ENCODE peak calls at places on chromosomes 7 and 10, in five cellular contexts. F, G, K, I and S are unnamed samples.
A peak's percentile ranks its signal among the peaks of the same experiment; 100 is the strongest.

GRCh38 chr7:151867912-151868804 is 8.8 kb downstream of the PRKAG2 start:
- DNase-seq in F (no peak), G (peak; percentile 83), K (peak; percentile 74), I (no peak), S (no peak)

GRCh38 chr7:73572767-73573186 is 5.6 kb downstream of the TBL2 start:
- DNase-seq in F (no peak), G (no peak), K (no peak), I (no peak), S (no peak)

GRCh38 chr10:3825244-3825643 is 40.2 kb upstream of the KLF6 start:
- DNase-seq in F (peak; percentile 89), G (no peak), K (no peak), I (no peak), S (no peak)

GRCh38 chr10:79400567-79401004 is 44.8 kb downstream of the ZCCHC24 start:
- DNase-seq in F (peak; percentile 35), G (peak; percentile 58), K (peak; percentile 64), I (peak; percentile 76), S (no peak)

GRCh38 chr10:132485391-132485790 is 52.2 kb upstream of the INPP5A start:
- DNase-seq in F (no peak), G (no peak), K (no peak), I (no peak), S (no peak)

GRCh38 chr10:100996678-100997363 is 2.8 kb upstream of the LZTS2 start:
- DNase-seq in F (peak; percentile 40), G (peak; percentile 49), K (peak; percentile 48), I (peak; percentile 74), S (no peak)

GRCh38 chr7:3738964-3739363 is 437.9 kb downstream of the SDK1 start:
- DNase-seq in F (no peak), G (no peak), K (no peak), I (no peak), S (no peak)

GRCh38 chr10:76543655-76544054 is 1094.0 kb downstream of the KCNMA1 start:
- DNase-seq in F (no peak), G (no peak), K (no peak), I (no peak), S (no peak)

GRCh38 chr10:35487336-35488034 is 117.7 kb upstream of the GJD4 start:
- DNase-seq in F (no peak), G (no peak), K (no peak), I (no peak), S (no peak)

GRCh38 chr10:34281661-34282060 is 533.4 kb downstream of the PARD3 start:
- DNase-seq in F (no peak), G (no peak), K (no peak), I (no peak), S (no peak)

GRCh38 chr7:77566421-77566820 is 29.3 kb downstream of the PTPN12 start:
- DNase-seq in F (no peak), G (no peak), K (no peak), I (no peak), S (no peak)

GRCh38 chr7:130493275-130493868 is 1.5 kb downstream of the MEST start:
- DNase-seq in F (no peak), G (no peak), K (no peak), I (no peak), S (no peak)

GRCh38 chr10:62893036-62893435 is 76.9 kb upstream of the EGR2 start:
- DNase-seq in F (no peak), G (no peak), K (no peak), I (no peak), S (no peak)

GRCh38 chr10:96626795-96627194 is 40.0 kb upstream of the TM9SF3 start:
- DNase-seq in F (peak; percentile 21), G (no peak), K (no peak), I (no peak), S (no peak)

GRCh38 chr7:158924956-158925355 is 68.6 kb downstream of the DYNC2I1 start:
- DNase-seq in F (no peak), G (no peak), K (no peak), I (no peak), S (no peak)

GRCh38 chr10:71597821-71598498 is 121.6 kb downstream of the C10orf105 start:
- DNase-seq in F (no peak), G (no peak), K (peak; percentile 40), I (no peak), S (no peak)

GRCh38 chr7:23247602-23248335 is 1.2 kb downstream of the GPNMB start:
- DNase-seq in F (no peak), G (no peak), K (peak; percentile 55), I (no peak), S (no peak)

GRCh38 chr7:37336259-37336658 is 112.4 kb downstream of the ELMO1 start:
- DNase-seq in F (no peak), G (no peak), K (no peak), I (no peak), S (no peak)

GRCh38 chr10:98539578-98539977 is 92.8 kb upstream of the HPS1 start:
- DNase-seq in F (no peak), G (no peak), K (no peak), I (no peak), S (no peak)

GRCh38 chr10:10830316-10831061 is 187.2 kb upstream of the CELF2 start:
- DNase-seq in F (no peak), G (no peak), K (no peak), I (no peak), S (peak; percentile 47)

GRCh38 chr10:42827201-42827600 is 44.6 kb downstream of the BMS1 start:
- DNase-seq in F (no peak), G (no peak), K (no peak), I (no peak), S (no peak)

GRCh38 chr7:54985405-54986360 is 33.1 kb upstream of the EGFR start:
- DNase-seq in F (peak; percentile 90), G (no peak), K (no peak), I (no peak), S (peak; percentile 44)
- TF ChIP-seq CTCF in F (no peak), G (no peak), K (no peak), I (no peak), S (no peak)

GRCh38 chr10:95286707-95287106 is 4.1 kb downstream of the PDLIM1 start:
- DNase-seq in F (no peak), G (no peak), K (no peak), I (no peak), S (no peak)

GRCh38 chr10:95287281-95287680 is 3.5 kb downstream of the PDLIM1 start:
- DNase-seq in F (no peak), G (no peak), K (no peak), I (no peak), S (no peak)

GRCh38 chr10:95289921-95290421 is 832 bp downstream of the PDLIM1 start:
- DNase-seq in F (no peak), G (no peak), K (no peak), I (no peak), S (no peak)

GRCh38 chr10:95289003-95289920 is 1.5 kb downstream of the PDLIM1 start:
- DNase-seq in F (peak; percentile 81), G (no peak), K (no peak), I (no peak), S (no peak)

DNA sequence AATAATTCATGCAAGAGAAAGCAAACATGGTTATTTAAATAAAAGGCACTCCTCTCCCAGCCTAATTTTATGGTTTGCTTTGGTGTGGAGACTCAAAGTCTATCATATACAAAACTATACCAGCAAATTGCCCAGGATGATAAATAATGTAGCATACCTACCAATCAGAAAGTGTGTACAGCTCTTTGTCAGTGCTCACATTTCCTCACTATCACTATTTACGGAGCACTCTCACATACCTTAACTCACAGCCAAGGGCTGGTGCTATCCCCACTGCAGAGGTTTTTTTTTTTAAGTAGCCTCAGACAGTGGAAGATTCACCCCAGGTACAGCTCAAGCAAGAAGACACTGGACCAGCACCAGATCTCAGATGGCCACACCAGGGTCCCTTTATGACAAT is 2.5 kb downstream of the PDLIM1 start:
- DNase-seq in F (no peak), G (no peak), K (no peak), I (no peak), S (no peak)
- H3K4me3 ChIP-seq in F (peak overlapping the region; percentile 91), G (peak overlapping the region; percentile 74), K (peak overlapping the region; percentile 96), I (peak overlapping the region; percentile 99), S (peak overlapping the region; percentile 23)

DNA sequence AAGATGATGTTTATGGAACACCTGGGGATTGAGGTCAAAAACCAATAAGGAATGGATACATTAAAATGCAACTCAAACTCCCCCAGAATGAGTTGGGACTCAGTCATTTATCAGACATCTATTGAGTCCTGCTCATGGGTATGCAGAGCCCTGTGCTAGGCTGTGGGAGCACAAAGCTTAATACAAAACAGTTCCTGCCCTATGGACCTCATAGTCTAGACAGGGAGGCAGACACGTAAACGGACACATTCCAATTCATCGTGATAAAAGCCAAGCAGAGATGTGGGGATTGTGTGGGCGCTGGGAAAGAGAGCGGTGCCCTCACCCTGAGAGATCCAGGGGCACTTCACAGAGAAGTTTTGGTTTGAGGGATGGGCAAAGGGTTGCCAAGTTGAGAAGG is 181.7 kb downstream of the PTEN start:
- DNase-seq in F (no peak), G (no peak), K (no peak), I (no peak), S (no peak)
- H3K27ac ChIP-seq in F (no peak overlapping the region), G (no peak overlapping the region), K (no peak overlapping the region), I (no peak overlapping the region), S (no peak overlapping the region)

GRCh38 chr7:154789404-154789803 is 213.5 kb downstream of the PAXIP1 start:
- DNase-seq in F (peak; percentile 24), G (no peak), K (no peak), I (peak; percentile 69), S (no peak)
- TF ChIP-seq CTCF in F (peak; percentile 8), G (no peak), K (peak; percentile 28), I (no peak), S (no peak)